ENCODE peak calls at places on chromosomes 11 and 22, in eight cellular contexts. Y, H, J, X, U, S, M and A are unnamed samples.

GRCh38 chr11:95081412-95081811 is 8.2 kb upstream of the ENDOD1 start:
- DNase-seq in X (no peak), S (no peak), U (no peak), H (peak; percentile 46), M (no peak), J (no peak), Y (no peak), A (no peak)

GRCh38 chr11:65078151-65078550 is 5.7 kb downstream of the CDCA5 start:
- DNase-seq in J (peak; percentile 64), M (no peak), U (peak; percentile 80), S (peak; percentile 29), H (no peak), Y (peak; percentile 76), X (peak; percentile 17), A (no peak)

GRCh38 chr11:109421981-109422590 is at the start of gene C11orf87:
- DNase-seq in X (no peak), H (no peak), Y (peak; percentile 16), U (no peak), S (no peak), M (peak; percentile 68), J (peak; percentile 79), A (no peak)

GRCh38 chr11:105609832-105610781 is at the start of gene GRIA4:
- DNase-seq in S (no peak), H (peak; percentile 51), Y (peak; percentile 46), U (no peak), J (peak; percentile 70), M (peak; percentile 84), X (peak; percentile 74), A (no peak)

GRCh38 chr11:107043242-107043991 is 25.1 kb upstream of the GUCY1A2 start:
- DNase-seq in X (peak; percentile 82), S (no peak), H (no peak), J (no peak), U (no peak), Y (no peak), M (no peak), A (no peak)

GRCh38 chr11:36702330-36703054 is 104.5 kb upstream of the RAG2 start:
- DNase-seq in X (peak; percentile 69), U (peak; percentile 20), Y (peak; percentile 78), S (peak; percentile 66), H (no peak), M (no peak), J (peak; percentile 58), A (no peak)

GRCh38 chr11:77093987-77094840 is 8.4 kb upstream of the OMP start:
- DNase-seq in Y (no peak), M (peak; percentile 41), S (no peak), J (no peak), X (no peak), U (no peak), H (peak; percentile 29), A (no peak)

GRCh38 chr11:86620796-86621575 is 51.4 kb downstream of the ME3 start:
- DNase-seq in M (no peak), U (no peak), J (no peak), X (peak; percentile 73), Y (no peak), S (no peak), H (no peak), A (no peak)

GRCh38 chr11:28529540-28530410 is 421.6 kb downstream of the METTL15 start:
- DNase-seq in S (peak; percentile 37), M (no peak), J (no peak), Y (peak; percentile 60), U (no peak), X (peak; percentile 82), H (no peak), A (no peak)

GRCh38 chr22:17712441-17712840 is 61.8 kb downstream of the BID start:
- DNase-seq in Y (no peak), H (no peak), S (no peak), X (peak; percentile 77), J (no peak), M (no peak), U (no peak), A (no peak)

GRCh38 chr11:119828819-119829218 is 99.8 kb upstream of the NECTIN1 start:
- DNase-seq in Y (no peak), H (no peak), S (no peak), M (no peak), U (no peak), X (no peak), J (no peak), A (no peak)

GRCh38 chr11:65502852-65503603 is 4.2 kb downstream of the MALAT1 start:
- DNase-seq in X (peak; percentile 64), M (no peak), H (no peak), J (no peak), U (no peak), S (no peak), Y (peak; percentile 31), A (no peak)

DNA sequence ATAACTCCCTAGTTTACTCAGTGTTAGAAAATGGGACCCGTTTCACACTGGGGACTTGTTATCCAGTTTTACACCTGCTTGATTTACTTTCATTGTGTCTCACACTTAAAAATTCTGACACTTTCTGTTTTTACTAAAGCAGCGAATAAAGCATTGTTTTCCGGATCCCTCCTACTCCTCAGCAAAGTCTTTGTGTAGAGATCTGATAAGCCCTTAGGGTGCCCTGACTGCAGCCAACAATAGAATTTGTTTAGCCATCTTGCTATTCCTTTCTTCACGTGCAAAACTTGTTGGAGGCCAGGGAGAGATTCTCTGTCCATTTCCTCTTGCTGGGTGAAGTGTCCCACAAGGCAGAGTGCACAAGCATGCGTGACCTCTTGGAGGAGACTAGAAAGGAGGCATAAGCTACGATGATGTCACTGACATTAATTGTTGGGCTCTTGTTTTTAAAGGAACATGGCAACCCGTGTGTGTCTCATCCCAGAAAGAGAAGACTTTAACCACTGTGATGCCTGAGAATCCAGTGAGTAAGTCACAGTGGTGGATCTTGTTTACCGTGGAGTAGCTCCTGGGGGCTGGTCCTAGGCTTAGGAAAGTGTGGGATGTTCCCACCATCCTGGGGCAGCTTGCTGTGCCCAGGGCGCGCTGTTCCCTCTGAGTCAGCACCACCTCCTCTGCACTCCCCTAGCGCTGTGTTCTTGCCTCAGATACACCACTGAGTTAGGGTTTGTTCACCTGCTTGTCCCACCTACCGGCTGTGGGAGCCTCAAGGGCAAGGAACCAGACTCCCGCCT is 27.7 kb downstream of the MICAL2 start:
- DNase-seq in S (no peak), U (no peak), H (no peak), J (no peak), X (peak; percentile 98), Y (no peak), M (no peak), A (peak; percentile 65)
- H3K4me1 ChIP-seq in S (no peaks in the 10 kb centered on the region), U (no peaks in the 10 kb centered on the region), H (no peaks in the 10 kb centered on the region), J (no peaks in the 10 kb centered on the region), X (peaks cover 51% of the 10 kb centered on the region), Y (peaks cover 36% of the 10 kb centered on the region), M (peaks cover 18% of the 10 kb centered on the region), A (peaks cover 85% of the 10 kb centered on the region)

GRCh38 chr11:23586188-23586587 is 725.9 kb upstream of the CCDC179 start:
- DNase-seq in S (no peak), U (no peak), Y (no peak), M (no peak), J (no peak), H (no peak), X (peak; percentile 10), A (no peak)

GRCh38 chr11:23590909-23591308 is 730.6 kb upstream of the CCDC179 start:
- DNase-seq in X (no peak), U (no peak), Y (no peak), H (no peak), M (no peak), S (no peak), J (no peak), A (no peak)

DNA sequence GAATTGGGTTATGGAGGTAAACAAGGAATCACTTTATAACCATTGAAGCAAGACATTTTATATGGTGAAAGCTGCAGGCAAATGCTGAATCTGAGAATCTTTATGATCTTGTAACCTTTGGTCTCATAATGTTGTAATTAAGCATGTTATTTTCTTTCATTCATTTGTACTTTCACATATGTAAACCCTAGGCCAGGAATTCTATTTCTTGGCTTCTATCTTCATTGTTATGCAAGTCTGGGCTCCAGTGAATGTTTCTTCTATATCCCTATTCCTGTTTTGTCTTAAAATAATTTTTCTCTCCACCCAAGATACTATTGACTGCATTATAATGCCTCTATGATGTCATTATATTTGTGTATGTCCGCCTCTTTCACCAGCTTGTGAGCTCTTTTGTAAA is 725.4 kb upstream of the CCDC179 start:
- DNase-seq in X (no peak), J (no peak), U (no peak), H (no peak), M (no peak), Y (no peak), S (no peak), A (no peak)
- TF ChIP-seq CTCF in X (no peak), J (no peak), U (no peak), H (no peak), M (no peak), Y (no peak), S (no peak), A (no peak)

GRCh38 chr22:36776722-36777121 is 803 bp upstream of the IFT27 start:
- DNase-seq in S (no peak), J (no peak), M (no peak), X (no peak), H (no peak), U (no peak), Y (no peak), A (no peak)

GRCh38 chr22:36773935-36774334 is 2.0 kb downstream of the IFT27 start:
- DNase-seq in Y (peak; percentile 37), U (no peak), S (no peak), J (no peak), H (no peak), M (no peak), X (peak; percentile 49), A (no peak)

GRCh38 chr22:36775589-36775965 is 342 bp downstream of the IFT27 start:
- DNase-seq in M (no peak), U (peak; percentile 53), H (no peak), X (peak; percentile 5), Y (peak; percentile 55), J (no peak), S (no peak), A (no peak)

GRCh38 chr22:36778020-36778419 is 2.1 kb upstream of the IFT27 start:
- DNase-seq in X (no peak), J (no peak), U (no peak), M (no peak), S (no peak), H (no peak), Y (no peak), A (no peak)

GRCh38 chr22:36775966-36776669 is at the start of gene IFT27:
- DNase-seq in H (peak; percentile 98), X (peak; percentile 100), J (peak; percentile 100), S (peak; percentile 100), U (peak; percentile 99), M (peak; percentile 95), Y (peak; percentile 99), A (peak; percentile 99)
- H3K27ac ChIP-seq in H (peak within 1 kb of the TSS; percentile 80), X (peak within 1 kb of the TSS; percentile 31), J (no peak within 1 kb of the TSS), S (peak within 1 kb of the TSS; percentile 24), U (peak within 1 kb of the TSS; percentile 58), M (peak within 1 kb of the TSS; percentile 79), Y (peak within 1 kb of the TSS; percentile 2), A (peak within 1 kb of the TSS; percentile 50)

DNA sequence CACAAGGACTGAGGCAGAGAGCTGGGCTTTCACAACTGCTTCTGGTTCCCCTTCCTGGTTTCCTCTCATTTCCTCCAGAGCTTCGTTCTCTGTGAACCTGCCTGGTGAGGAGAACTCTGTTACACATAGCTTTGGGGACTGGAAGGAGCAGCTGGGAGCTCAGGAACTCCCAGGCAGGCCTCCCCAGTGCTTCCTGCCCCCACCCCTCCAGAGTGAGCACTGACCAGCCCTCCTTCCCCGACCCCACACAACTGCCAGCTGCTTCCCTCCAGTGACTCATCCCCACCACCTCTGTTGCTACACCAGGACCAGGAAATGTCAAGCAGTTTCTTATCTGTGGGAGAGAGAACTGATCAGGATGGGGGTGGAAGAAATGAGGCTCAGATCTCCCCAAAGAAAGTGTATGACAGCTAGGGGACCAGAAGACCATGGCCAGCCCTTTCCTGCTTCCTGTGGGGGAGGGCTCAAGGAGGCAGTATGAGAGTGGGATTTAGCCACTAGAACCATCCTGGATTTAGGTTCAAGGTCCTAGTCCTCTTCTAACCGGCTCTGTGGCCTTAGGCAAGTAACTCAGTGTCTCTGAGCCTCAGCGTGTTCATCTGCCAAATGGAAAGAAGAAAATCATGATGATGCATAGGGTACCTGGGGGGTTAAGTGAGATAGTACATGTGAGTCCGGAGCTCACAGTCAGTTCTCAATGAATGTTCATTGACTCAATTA is 4.5 kb upstream of the TP53I11 start:
- DNase-seq in J (no peak), H (peak; percentile 77), M (peak; percentile 84), U (peak; percentile 27), X (peak; percentile 92), S (no peak), Y (peak; percentile 84), A (no peak)
- H3K4me1 ChIP-seq in J (peaks cover 12% of the 10 kb centered on the region), H (no peaks in the 10 kb centered on the region), M (peaks cover 8% of the 10 kb centered on the region), U (peaks cover 19% of the 10 kb centered on the region), X (peaks cover 9% of the 10 kb centered on the region), S (peaks cover 4% of the 10 kb centered on the region), Y (peaks cover 44% of the 10 kb centered on the region), A (no peaks in the 10 kb centered on the region)